ENCODE peak calls at places on chromosomes 2 and 18, in five cellular contexts. B is K562; M is thoracic aorta; J is WERI-Rb-1; L is CD4-positive, alpha-beta T cell. K is an unnamed sample. For H3K27me3, the result is how much of the 10 kb centered on the place peaks cover.

GRCh38 chr18:22185298-22185697 is 15.9 kb downstream of the GATA6 start:
- DNase-seq in M (no peak), J (no peak), L (no peak), B (no peak), K (no peak)

GRCh38 chr2:6186332-6187100 is 494.3 kb downstream of the SOX11 start:
- DNase-seq in B (no peak), L (no peak), J (no peak), M (no peak), K (no peak)

GRCh38 chr2:38026846-38027245 is 49.1 kb downstream of the CYP1B1 start:
- DNase-seq in B (no peak), J (no peak), M (no peak), L (no peak), K (no peak)

GRCh38 chr2:218962859-218963492 is 3.5 kb downstream of the CDK5R2 start:
- DNase-seq in J (peak), L (peak), B (peak), M (no peak), K (peak)

GRCh38 chr2:12824304-12824761 is 107.6 kb downstream of the TRIB2 start:
- DNase-seq in B (no peak), J (no peak), L (no peak), M (no peak), K (no peak)

GRCh38 chr2:222671259-222672067 is at the start of gene MOGAT1:
- DNase-seq in M (no peak), J (no peak), L (no peak), B (no peak), K (peak)

GRCh38 chr2:159185401-159186130 is 100.9 kb downstream of the WDSUB1 start:
- DNase-seq in L (no peak), M (no peak), B (peak), J (peak), K (peak)

GRCh38 chr2:129277611-129278010 is 701.9 kb upstream of the RAB6C start:
- DNase-seq in B (no peak), L (no peak), J (no peak), M (no peak), K (no peak)

GRCh38 chr2:205323929-205324328 is 358.4 kb upstream of the NRP2 start:
- DNase-seq in J (no peak), M (no peak), L (no peak), B (no peak), K (no peak)

GRCh38 chr2:144052103-144052502 is 467.8 kb downstream of the ZEB2 start:
- DNase-seq in J (no peak), L (no peak), M (no peak), B (no peak), K (no peak)

GRCh38 chr2:235613671-235614070 is 119.8 kb downstream of the AGAP1 start:
- DNase-seq in L (no peak), B (no peak), J (peak), M (no peak), K (no peak)

GRCh38 chr2:165120740-165121467 is 82.9 kb downstream of the SCN3A start:
- DNase-seq in L (no peak), J (no peak), M (no peak), B (no peak), K (no peak)

GRCh38 chr18:58581265-58581664 is 47.6 kb downstream of the ALPK2 start:
- DNase-seq in L (no peak), B (no peak), M (no peak), J (no peak), K (no peak)
- H3K27me3 ChIP-seq in L (under half), B (under half), M (under half), J (under half), K (under half)

GRCh38 chr18:24985616-24986015 is 366.4 kb downstream of the ZNF521 start:
- DNase-seq in J (no peak), L (no peak), B (no peak), M (no peak), K (no peak)
- H3K27ac ChIP-seq in J (no peak), L (no peak), B (no peak), M (no peak), K (peak)

DNA sequence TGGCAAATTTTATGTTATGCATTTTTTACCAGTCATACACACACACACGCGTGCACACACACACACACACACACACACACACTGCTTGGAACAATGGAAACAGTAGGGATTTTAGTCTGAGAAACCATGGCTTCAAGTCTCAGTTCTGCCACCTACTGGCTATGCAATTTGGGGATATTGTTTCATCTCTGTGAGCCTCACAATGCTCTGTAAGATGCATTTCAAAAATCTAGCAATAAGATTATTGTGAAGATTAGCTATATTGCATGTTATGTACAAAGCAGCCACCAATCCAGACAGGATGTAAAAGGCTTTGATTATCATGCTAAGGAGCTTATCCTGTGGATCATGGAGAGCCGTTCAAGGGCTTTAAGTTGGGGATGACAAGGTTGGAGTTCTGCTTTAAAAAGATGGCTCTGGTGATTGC is 401.4 kb downstream of the NBAS start:
- DNase-seq in L (no peak), B (no peak), J (peak), M (no peak), K (peak)
- TF ChIP-seq CTCF in L (peak), B (peak), J (peak), M (no peak), K (peak)

GRCh38 chr2:31136000-31136399 is 2.2 kb downstream of the GALNT14 start:
- DNase-seq in M (no peak), B (no peak), J (no peak), L (no peak), K (no peak)

GRCh38 chr2:31138037-31138962 is at the start of gene GALNT14:
- DNase-seq in B (no peak), M (no peak), L (no peak), J (peak), K (peak)

GRCh38 chr2:31136732-31137131 is 1.5 kb downstream of the GALNT14 start:
- DNase-seq in M (no peak), L (no peak), B (no peak), J (no peak), K (no peak)

GRCh38 chr2:31140151-31140550 is 1.9 kb upstream of the GALNT14 start:
- DNase-seq in L (no peak), M (no peak), B (no peak), J (peak), K (no peak)

DNA sequence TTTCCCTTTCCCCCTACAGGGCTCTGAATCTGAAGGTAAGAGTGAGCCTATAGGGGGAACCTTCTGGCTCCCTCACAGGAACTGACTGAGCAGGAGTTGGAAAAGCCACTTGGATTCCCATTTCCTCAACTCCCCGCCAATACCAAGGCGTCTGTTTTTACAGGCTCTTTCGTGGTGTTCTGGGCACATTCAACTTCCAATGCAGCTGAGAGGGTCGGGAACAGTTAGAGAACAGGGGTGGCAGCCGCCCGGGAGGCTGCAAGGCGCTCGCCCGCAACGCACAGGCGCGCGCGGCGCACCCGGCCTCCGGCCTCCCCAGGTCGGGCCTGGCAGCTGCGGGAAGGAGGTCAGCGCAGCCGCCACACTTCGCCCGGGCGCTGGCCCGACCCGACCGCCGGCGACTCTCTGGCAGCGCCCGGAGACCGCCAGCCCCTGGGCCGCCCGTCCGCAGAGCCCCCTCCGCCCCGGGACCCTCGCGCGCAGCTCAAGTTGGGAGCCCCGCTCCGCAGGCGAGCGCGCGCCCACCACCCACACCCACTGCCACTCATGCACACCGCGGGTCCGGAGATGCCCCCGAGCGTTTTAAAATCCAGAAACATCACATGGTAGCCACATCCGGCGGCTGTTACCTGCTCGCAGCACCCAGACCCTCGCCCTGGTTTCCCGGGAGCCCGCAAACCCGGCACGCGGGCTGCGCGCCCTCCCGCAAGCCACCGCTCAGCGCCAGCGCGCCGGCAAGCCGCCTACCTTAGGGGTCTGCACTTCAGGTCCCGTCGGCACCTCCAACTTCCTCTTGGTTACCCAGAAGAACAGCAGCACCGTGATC is 816 bp downstream of the GALNT14 start:
- DNase-seq in M (no peak), L (no peak), B (no peak), J (peak), K (peak)
- H3K27me3 ChIP-seq in M (under half), L (half or more), B (under half), J (under half), K (half or more)

DNA sequence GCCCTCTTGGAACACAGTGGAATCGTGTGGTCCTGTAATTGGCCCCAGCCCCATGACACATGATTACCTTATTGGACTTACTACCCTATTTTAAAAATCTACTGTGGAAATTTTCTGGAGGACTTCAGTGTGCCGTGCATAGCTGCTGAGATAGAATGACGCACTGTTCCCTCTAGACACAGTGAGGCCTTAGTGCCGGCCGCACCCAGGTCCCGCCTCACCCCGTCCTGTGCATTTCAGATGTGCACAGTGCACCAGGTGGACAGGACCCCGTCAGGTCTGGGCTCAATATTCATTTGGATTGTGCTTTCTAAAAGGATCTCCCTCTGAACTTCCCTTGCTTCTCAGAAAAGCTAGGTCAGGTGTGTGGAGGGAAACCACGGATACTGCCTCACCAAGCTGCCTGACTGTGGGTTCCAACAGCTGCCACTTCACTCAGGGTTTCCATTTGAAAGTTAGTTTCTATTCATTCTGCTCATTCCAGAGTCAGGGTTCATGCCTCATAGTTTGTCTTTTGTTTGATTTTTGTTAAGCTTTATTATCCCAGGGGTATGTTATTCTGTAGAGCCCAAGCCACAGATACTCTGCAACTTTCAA is 155.8 kb downstream of the PTGR3 start:
- DNase-seq in L (no peak), B (no peak), J (no peak), M (no peak), K (no peak)
- H3K27ac ChIP-seq in L (no peak), B (no peak), J (no peak), M (no peak), K (no peak)

DNA sequence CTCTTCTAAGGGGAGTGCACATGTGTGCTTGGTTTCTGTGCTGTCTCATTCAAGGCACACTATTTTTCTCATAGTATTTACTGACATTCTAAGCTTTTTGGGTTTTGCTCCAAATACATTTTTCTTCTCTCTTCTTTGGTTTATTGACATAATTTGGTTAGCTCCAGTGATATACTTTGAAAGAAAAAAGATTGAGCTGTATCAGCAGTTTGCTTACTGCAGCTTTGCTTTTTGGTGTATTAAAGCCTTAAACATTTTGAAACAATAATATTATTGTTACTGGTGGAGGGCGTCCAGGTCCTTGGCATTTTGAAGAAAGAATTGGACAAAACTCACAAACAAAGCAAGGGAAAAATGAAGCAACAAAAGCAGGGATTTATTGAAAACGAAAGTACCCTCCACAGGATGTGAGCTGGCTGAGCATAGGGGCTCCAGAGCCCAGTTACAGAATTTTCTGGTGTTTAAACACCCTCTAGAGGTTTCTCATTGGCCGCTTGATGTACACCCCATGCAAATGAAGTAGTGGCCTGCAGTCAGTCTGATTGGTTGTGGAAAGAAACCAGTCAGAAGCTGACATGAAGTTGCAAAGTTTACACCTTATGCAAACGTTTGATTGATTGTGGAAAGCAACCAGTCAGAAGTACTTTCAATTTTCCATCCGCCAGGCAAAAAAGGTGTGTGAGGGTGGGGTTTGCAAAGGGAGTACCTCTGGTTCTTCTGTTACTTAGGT is 62.2 kb downstream of the VWA3B start:
- DNase-seq in M (no peak), B (peak), J (no peak), L (no peak), K (no peak)
- TF ChIP-seq CTCF in M (no peak), B (no peak), J (no peak), L (no peak), K (no peak)

GRCh38 chr2:104868081-104868806 is 14.3 kb downstream of the POU3F3 start:
- DNase-seq in J (no peak), B (no peak), L (no peak), M (no peak), K (no peak)

GRCh38 chr2:104871566-104872033 is 17.7 kb downstream of the POU3F3 start:
- DNase-seq in B (no peak), J (no peak), M (no peak), L (no peak), K (no peak)

GRCh38 chr2:104872034-104872865 is 18.3 kb downstream of the POU3F3 start:
- DNase-seq in B (no peak), M (no peak), L (no peak), J (no peak), K (no peak)

GRCh38 chr2:104872866-104873688 is 19.2 kb downstream of the POU3F3 start:
- DNase-seq in L (no peak), J (peak), B (peak), M (no peak), K (peak)

GRCh38 chr2:104870249-104870816 is 16.4 kb downstream of the POU3F3 start:
- DNase-seq in L (no peak), M (no peak), J (no peak), B (no peak), K (no peak)
- H3K27me3 ChIP-seq in L (half or more), M (under half), J (half or more), B (half or more), K (under half)

DNA sequence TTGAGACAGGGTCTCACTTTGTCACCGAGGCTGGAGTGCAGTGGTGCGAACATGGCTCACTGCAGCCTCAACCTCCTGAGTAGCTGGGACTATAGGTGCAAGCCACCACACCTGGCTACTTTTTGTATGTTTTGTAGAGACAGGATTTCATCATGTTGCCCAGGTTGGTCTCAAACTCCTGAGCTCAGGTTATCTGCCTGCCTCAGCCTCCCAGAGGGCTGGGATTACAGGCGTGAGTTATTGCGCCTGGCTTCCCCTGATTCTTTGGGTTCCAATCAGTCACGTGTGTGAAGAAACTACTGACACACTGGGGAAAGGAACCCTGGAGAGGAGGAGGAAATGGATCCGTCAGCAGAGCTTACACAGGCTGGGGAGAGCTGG is 22.3 kb upstream of the RAB10 start:
- DNase-seq in J (no peak), L (no peak), M (no peak), B (no peak), K (no peak)
- H3K27ac ChIP-seq in J (no peak), L (no peak), M (no peak), B (no peak), K (no peak)

DNA sequence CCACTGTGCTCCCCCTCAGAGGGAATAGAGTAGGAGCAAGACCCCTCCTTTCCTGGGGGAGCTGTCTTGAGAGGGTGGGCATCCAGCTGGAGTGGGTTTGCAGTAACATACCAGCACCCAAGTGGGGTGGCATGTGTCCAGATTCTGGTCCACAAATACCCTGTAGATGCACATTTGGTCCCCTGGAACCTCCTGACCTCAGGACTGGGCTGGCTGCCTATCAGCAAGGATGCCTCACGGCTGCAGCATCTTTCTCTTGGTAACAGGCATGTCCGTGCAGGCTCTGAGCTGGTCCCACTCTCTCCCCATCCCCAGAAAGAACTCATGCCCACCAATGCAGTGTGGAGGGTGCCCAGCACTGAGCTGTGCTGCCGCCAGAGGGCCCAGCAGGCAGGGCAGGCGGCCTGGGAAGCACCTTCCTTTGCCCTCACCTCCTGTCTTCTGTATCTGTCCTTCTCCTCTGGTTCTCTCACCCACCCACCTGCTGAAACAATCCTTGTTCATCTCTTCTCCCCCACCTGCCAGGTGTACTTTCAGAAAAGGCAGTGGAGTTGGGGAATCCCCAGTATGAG is 47.4 kb downstream of the ITGB1BP1 start:
- DNase-seq in B (no peak), L (no peak), J (peak), M (no peak), K (no peak)
- TF ChIP-seq CTCF in B (peak), L (no peak), J (peak), M (no peak), K (no peak)